ENCODE peak calls at places on chromosomes 12 and 14, in six cellular contexts. I is NB4, O is mesothelial cell of epicardium, A is body of pancreas, C is ovary, E is stomach. T is an unnamed sample.

GRCh38 chr12:27523305-27523641 is 733 bp upstream of the PPFIBP1 start:
- DNase-seq in I (peak; percentile 58), O (no peak), A (no peak), C (no peak), E (no peak), T (no peak)

GRCh38 chr12:4346931-4347330 is 25.9 kb downstream of the TIGAR start:
- DNase-seq in I (no peak), O (no peak), A (no peak), C (no peak), E (no peak), T (no peak)

GRCh38 chr14:34128665-34129064 is 177.8 kb upstream of the EGLN3 start:
- DNase-seq in I (no peak), O (no peak), A (no peak), C (no peak), E (no peak), T (no peak)

GRCh38 chr14:25007832-25008231 is 42.1 kb downstream of the STXBP6 start:
- DNase-seq in I (no peak), O (no peak), A (peak; percentile 82), C (no peak), E (no peak), T (no peak)

GRCh38 chr14:105204206-105204930 is 23.3 kb upstream of the NUDT14 start:
- DNase-seq in I (no peak), O (no peak), A (peak; percentile 92), C (no peak), E (peak; percentile 84), T (no peak)

GRCh38 chr12:55847603-55848329 is 5.0 kb upstream of the MMP19 start:
- DNase-seq in I (peak; percentile 92), O (peak; percentile 52), A (peak; percentile 91), C (peak; percentile 90), E (peak; percentile 66), T (no peak)

GRCh38 chr14:60311417-60311816 is 62.4 kb downstream of the PPM1A start:
- DNase-seq in I (no peak), O (no peak), A (no peak), C (no peak), E (no peak), T (no peak)

GRCh38 chr12:112750971-112751370 is 40.6 kb upstream of the RPH3A start:
- DNase-seq in I (no peak), O (no peak), A (no peak), C (no peak), E (no peak), T (no peak)

GRCh38 chr14:89123851-89124250 is 293.2 kb downstream of the FOXN3 start:
- DNase-seq in I (no peak), O (no peak), A (no peak), C (no peak), E (no peak), T (no peak)

GRCh38 chr14:51521764-51522163 is 129.9 kb upstream of the FRMD6 start:
- DNase-seq in I (no peak), O (no peak), A (no peak), C (no peak), E (no peak), T (no peak)

GRCh38 chr12:76030378-76031080 is 1.0 kb downstream of the PHLDA1 start:
- DNase-seq in I (peak; percentile 73), O (peak; percentile 51), A (peak; percentile 58), C (peak; percentile 57), E (peak; percentile 41), T (no peak)

GRCh38 chr14:79585845-79586244 is 625.5 kb downstream of the DIO2 start:
- DNase-seq in I (no peak), O (no peak), A (peak; percentile 10), C (no peak), E (no peak), T (no peak)

GRCh38 chr12:50925342-50925651 is 27.0 kb upstream of the HIGD1C start:
- DNase-seq in I (peak; percentile 45), O (no peak), A (peak; percentile 17), C (no peak), E (no peak), T (no peak)

GRCh38 chr12:94983321-94983720 is 20.2 kb downstream of the NDUFA12 start:
- DNase-seq in I (no peak), O (no peak), A (no peak), C (no peak), E (no peak), T (no peak)

GRCh38 chr12:114319422-114319821 is 86.5 kb downstream of the TBX5 start:
- DNase-seq in I (no peak), O (no peak), A (peak; percentile 6), C (peak; percentile 22), E (no peak), T (no peak)

GRCh38 chr12:15534322-15534721 is 212.0 kb downstream of the PTPRO start:
- DNase-seq in I (peak; percentile 65), O (no peak), A (peak; percentile 15), C (no peak), E (no peak), T (no peak)

GRCh38 chr14:105149146-105149781 is 19.3 kb downstream of the JAG2 start:
- DNase-seq in I (no peak), O (no peak), A (no peak), C (no peak), E (no peak), T (no peak)

GRCh38 chr14:92914087-92914656 is 8.8 kb upstream of the CHGA start:
- DNase-seq in I (peak; percentile 52), O (peak; percentile 69), A (no peak), C (no peak), E (no peak), T (no peak)

DNA sequence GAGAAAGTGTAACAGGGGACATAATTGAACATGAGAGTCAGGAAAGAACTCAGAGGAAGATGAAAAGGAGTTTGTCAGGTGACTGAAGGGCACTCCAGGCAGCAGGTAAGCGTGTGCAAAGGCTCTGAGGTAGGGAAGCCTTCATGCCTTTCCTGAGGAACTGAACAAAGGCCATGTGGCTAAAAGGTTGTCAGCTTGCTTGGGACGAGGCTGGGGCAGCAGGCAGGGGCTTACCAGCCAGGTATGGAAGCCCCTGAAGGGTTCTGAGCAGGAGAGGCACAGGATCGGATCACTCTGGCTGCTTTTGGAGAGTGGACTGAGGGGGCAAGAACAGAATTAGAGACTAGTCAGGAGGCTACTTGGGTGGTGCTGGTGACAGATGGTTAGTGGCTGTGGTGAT is 5.2 kb downstream of the LPCAT3 start:
- DNase-seq in I (no peak), O (no peak), A (no peak), C (no peak), E (no peak), T (no peak)
- TF ChIP-seq CTCF in I (no peak), O (no peak), A (no peak), C (no peak), E (no peak), T (no peak)

GRCh38 chr12:92829683-92830282 is 99.3 kb downstream of the EEA1 start:
- DNase-seq in I (no peak), O (no peak), A (no peak), C (no peak), E (no peak), T (no peak)

GRCh38 chr12:92828565-92828964 is 100.5 kb downstream of the EEA1 start:
- DNase-seq in I (no peak), O (no peak), A (no peak), C (no peak), E (no peak), T (no peak)

DNA sequence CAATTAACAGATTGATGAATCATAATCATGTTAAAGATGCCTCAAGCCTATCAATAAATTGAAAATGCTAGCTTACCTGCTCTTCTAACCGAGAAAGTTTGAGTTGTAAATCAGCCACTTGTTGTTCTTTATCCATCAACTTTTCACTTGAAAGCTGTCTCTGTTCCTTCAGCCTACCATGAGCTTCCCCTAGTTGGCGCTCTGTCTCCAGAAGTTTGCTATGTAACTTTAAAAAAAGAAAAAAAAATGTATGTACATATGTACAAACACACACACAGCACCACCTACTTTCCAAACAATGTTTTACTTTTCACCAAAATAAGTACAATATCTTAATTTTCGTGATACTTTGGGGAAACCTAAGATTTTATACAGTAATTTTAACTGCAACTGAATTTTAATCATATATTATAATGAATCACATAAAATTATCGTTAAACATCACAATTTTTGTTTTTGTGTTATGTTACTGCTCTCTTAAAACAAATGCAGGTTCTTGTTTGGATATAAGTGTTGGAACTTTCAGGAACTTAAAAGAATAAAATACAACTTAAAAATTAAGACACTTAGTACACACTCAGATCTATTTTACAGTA is 101.2 kb downstream of the EEA1 start:
- DNase-seq in I (peak; percentile 66), O (no peak), A (peak; percentile 13), C (no peak), E (no peak), T (no peak)
- TF ChIP-seq CTCF in I (peak; percentile 94), O (peak; percentile 30), A (peak; percentile 16), C (no peak), E (no peak), T (peak; percentile 74)

GRCh38 chr12:48813464-48814312 is 4.6 kb upstream of the CACNB3 start:
- DNase-seq in I (no peak), O (no peak), A (no peak), C (peak; percentile 69), E (no peak), T (no peak)
- TF ChIP-seq CTCF in I (no peak), O (no peak), A (no peak), C (no peak), E (no peak), T (no peak)

DNA sequence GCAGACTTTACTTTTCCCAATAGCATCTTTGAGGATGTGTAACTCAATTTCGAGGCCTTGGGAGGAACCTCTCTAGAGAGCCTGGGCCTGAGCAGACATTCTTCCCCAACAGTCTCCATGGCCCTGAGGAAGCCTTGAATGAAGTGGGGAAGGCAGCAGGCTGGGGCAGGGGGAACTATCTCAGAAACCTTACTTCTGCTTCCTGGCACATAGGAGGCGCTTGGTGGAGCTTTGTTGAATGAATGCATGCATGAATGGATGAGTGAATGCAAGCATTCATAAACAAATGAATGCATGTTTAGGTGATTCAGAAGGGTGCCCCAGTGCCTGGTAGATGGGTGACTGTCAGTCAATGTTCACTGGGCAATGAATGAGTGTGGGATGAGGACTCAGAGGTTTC is 58.3 kb downstream of the GALNT16 start:
- DNase-seq in I (no peak), O (no peak), A (no peak), C (no peak), E (no peak), T (peak; percentile 31)
- TF ChIP-seq CTCF in I (no peak), O (no peak), A (no peak), C (no peak), E (no peak), T (no peak)

DNA sequence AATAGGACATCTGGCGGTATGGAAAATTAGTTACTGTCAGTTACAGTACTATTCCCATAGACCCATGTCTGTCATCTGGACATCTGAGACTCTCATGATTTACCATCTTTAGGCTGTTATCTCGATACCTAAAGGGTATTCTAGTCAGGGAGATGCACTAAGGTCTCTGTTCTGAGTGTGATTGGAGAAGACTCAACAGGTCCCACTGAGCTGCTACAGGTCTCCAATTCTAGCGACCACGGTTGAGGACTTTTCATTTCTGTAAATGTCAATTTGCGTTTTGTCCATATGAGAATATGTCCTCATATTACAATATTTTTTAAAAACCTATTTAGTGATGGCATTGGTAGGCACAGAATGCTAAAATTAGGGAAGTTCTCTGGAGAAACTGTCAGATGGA is 1160.2 kb downstream of the TMEM121 start:
- DNase-seq in I (no peak), O (no peak), A (no peak), C (no peak), E (no peak), T (no peak)
- TF ChIP-seq CTCF in I (no peak), O (no peak), A (no peak), C (no peak), E (no peak), T (no peak)